ENCODE peak calls at places on chromosomes 11 and 22, in seven cellular contexts. One of them, this sample, is unnamed.

GRCh38 chr11:123183391-123184099 is 11.5 kb downstream of the CLMP start:
- DNase-seq in Karpas-422: no peak
- DNase-seq in A549: no peak
- DNase-seq in GM23338: no peak
- DNase-seq in endothelial cell of umbilical vein: no peak
- DNase-seq in IMR-90: no peak
- DNase-seq in GM23248: peak; percentile 86
- DNase-seq in this sample: peak; percentile 63

GRCh38 chr22:17479129-17479528 is 84.2 kb upstream of the SLC25A18 start:
- DNase-seq in GM23338: no peak
- DNase-seq in A549: no peak
- DNase-seq in GM23248: no peak
- DNase-seq in IMR-90: no peak
- DNase-seq in endothelial cell of umbilical vein: no peak
- DNase-seq in Karpas-422: no peak
- DNase-seq in this sample: no peak

GRCh38 chr22:42437488-42438292 is 5.5 kb upstream of the NFAM1 start:
- DNase-seq in A549: peak; percentile 58
- DNase-seq in GM23248: peak; percentile 61
- DNase-seq in Karpas-422: peak; percentile 91
- DNase-seq in GM23338: peak; percentile 87
- DNase-seq in IMR-90: peak; percentile 18
- DNase-seq in endothelial cell of umbilical vein: peak; percentile 28
- DNase-seq in this sample: peak; percentile 69

GRCh38 chr22:17119481-17120202 is 1.5 kb downstream of the TMEM121B start:
- DNase-seq in GM23338: peak; percentile 80
- DNase-seq in A549: no peak
- DNase-seq in endothelial cell of umbilical vein: no peak
- DNase-seq in Karpas-422: peak; percentile 78
- DNase-seq in GM23248: peak; percentile 24
- DNase-seq in IMR-90: no peak
- DNase-seq in this sample: peak; percentile 3

GRCh38 chr11:43116071-43116470 is 195.7 kb upstream of the API5 start:
- DNase-seq in A549: no peak
- DNase-seq in endothelial cell of umbilical vein: no peak
- DNase-seq in Karpas-422: no peak
- DNase-seq in GM23248: no peak
- DNase-seq in GM23338: no peak
- DNase-seq in IMR-90: no peak
- DNase-seq in this sample: no peak

GRCh38 chr11:83035070-83035854 is 36.4 kb downstream of the RAB30 start:
- DNase-seq in A549: no peak
- DNase-seq in GM23248: peak; percentile 67
- DNase-seq in endothelial cell of umbilical vein: no peak
- DNase-seq in Karpas-422: peak; percentile 90
- DNase-seq in IMR-90: no peak
- DNase-seq in GM23338: no peak
- DNase-seq in this sample: no peak

GRCh38 chr22:48051796-48052620 is 1289.6 kb downstream of the TBC1D22A start:
- DNase-seq in A549: no peak
- DNase-seq in endothelial cell of umbilical vein: no peak
- DNase-seq in IMR-90: no peak
- DNase-seq in Karpas-422: no peak
- DNase-seq in GM23248: no peak
- DNase-seq in GM23338: no peak
- DNase-seq in this sample: no peak

GRCh38 chr22:38422615-38423511 is 32.1 kb downstream of the KCNJ4 start:
- DNase-seq in GM23338: peak; percentile 61
- DNase-seq in IMR-90: no peak
- DNase-seq in GM23248: no peak
- DNase-seq in A549: no peak
- DNase-seq in endothelial cell of umbilical vein: no peak
- DNase-seq in Karpas-422: no peak
- DNase-seq in this sample: no peak

GRCh38 chr11:33027846-33028536 is 11.4 kb upstream of the TCP11L1 start:
- DNase-seq in endothelial cell of umbilical vein: no peak
- DNase-seq in GM23338: no peak
- DNase-seq in GM23248: peak; percentile 43
- DNase-seq in Karpas-422: no peak
- DNase-seq in IMR-90: peak; percentile 62
- DNase-seq in A549: no peak
- DNase-seq in this sample: no peak

GRCh38 chr11:75554258-75555022 is 7.6 kb upstream of the SERPINH1 start:
- DNase-seq in IMR-90: peak; percentile 100
- DNase-seq in A549: no peak
- DNase-seq in endothelial cell of umbilical vein: peak; percentile 99
- DNase-seq in GM23248: peak; percentile 98
- DNase-seq in GM23338: peak; percentile 88
- DNase-seq in Karpas-422: no peak
- DNase-seq in this sample: no peak

GRCh38 chr22:24599514-24599913 is 3.5 kb upstream of the GGT1 start:
- DNase-seq in endothelial cell of umbilical vein: no peak
- DNase-seq in IMR-90: no peak
- DNase-seq in GM23338: peak; percentile 52
- DNase-seq in GM23248: no peak
- DNase-seq in Karpas-422: no peak
- DNase-seq in A549: no peak
- DNase-seq in this sample: no peak

GRCh38 chr22:23012081-23012622 is 58.2 kb upstream of the GNAZ start:
- DNase-seq in GM23248: no peak
- DNase-seq in Karpas-422: no peak
- DNase-seq in A549: no peak
- DNase-seq in GM23338: no peak
- DNase-seq in endothelial cell of umbilical vein: no peak
- DNase-seq in IMR-90: no peak
- DNase-seq in this sample: no peak

GRCh38 chr22:35630387-35630793 is 13.3 kb upstream of the MB start:
- DNase-seq in GM23248: peak; percentile 78
- DNase-seq in GM23338: peak; percentile 39
- DNase-seq in A549: peak; percentile 41
- DNase-seq in endothelial cell of umbilical vein: no peak
- DNase-seq in Karpas-422: peak; percentile 41
- DNase-seq in IMR-90: peak; percentile 63
- DNase-seq in this sample: peak; percentile 68

GRCh38 chr11:15199693-15200092 is 85.0 kb downstream of the INSC start:
- DNase-seq in Karpas-422: no peak
- DNase-seq in endothelial cell of umbilical vein: no peak
- DNase-seq in IMR-90: peak; percentile 71
- DNase-seq in GM23248: peak; percentile 81
- DNase-seq in A549: no peak
- DNase-seq in GM23338: no peak
- DNase-seq in this sample: peak; percentile 53

GRCh38 chr11:131907371-131907770 is 537.0 kb downstream of the NTM start:
- DNase-seq in Karpas-422: no peak
- DNase-seq in endothelial cell of umbilical vein: no peak
- DNase-seq in IMR-90: no peak
- DNase-seq in GM23248: no peak
- DNase-seq in A549: no peak
- DNase-seq in GM23338: no peak
- DNase-seq in this sample: no peak

GRCh38 chr11:30960387-30960992 is 374.3 kb upstream of the MPPED2 start:
- DNase-seq in IMR-90: peak; percentile 47
- DNase-seq in endothelial cell of umbilical vein: peak; percentile 4
- DNase-seq in Karpas-422: peak; percentile 66
- DNase-seq in GM23248: peak; percentile 76
- DNase-seq in GM23338: peak; percentile 73
- DNase-seq in A549: peak; percentile 14
- DNase-seq in this sample: peak; percentile 42

GRCh38 chr22:44403166-44403565 is 90.4 kb upstream of the SHISAL1 start:
- DNase-seq in endothelial cell of umbilical vein: no peak
- DNase-seq in A549: no peak
- DNase-seq in GM23338: no peak
- DNase-seq in GM23248: no peak
- DNase-seq in Karpas-422: no peak
- DNase-seq in IMR-90: no peak
- DNase-seq in this sample: no peak

DNA sequence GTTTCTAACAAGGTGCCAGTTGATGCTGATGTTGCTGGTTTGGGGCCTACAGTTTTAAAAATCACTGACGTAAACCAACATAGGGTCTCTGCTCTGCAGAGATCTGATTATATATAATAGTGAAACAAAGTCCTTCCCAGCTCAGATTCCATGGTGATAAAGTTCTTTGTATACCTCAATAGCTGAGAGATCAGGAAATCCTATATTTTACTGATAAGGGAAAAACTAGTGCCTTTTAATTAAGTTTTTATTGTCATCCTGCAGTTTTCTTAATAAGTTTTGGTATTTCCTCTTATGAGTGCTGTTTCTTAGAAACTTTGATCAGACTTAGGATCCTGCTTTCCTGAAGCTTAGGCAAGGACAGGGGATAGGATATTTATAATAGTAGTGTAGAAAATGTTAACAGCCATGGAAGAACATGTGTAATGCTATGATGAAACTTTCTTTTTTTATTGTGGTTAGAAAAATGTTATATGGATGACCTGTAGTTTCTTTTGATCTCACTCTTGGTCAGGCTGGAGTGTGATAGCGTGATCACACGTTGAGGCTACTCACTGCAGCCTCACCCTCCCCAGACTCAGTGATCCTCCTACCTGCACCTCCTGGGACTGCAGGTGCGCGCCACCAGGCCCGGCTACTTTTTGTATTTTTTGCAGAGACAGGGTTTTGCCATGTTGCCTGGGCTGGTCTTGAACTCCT is 14.1 kb downstream of the CAPRIN1 start:
- DNase-seq in GM23338: peak; percentile 62
- DNase-seq in endothelial cell of umbilical vein: peak; percentile 24
- DNase-seq in Karpas-422: no peak
- DNase-seq in GM23248: peak; percentile 45
- DNase-seq in A549: no peak
- DNase-seq in IMR-90: peak; percentile 59
- DNase-seq in this sample: no peak
- H3K4me2 ChIP-seq in GM23338: no peak overlapping the region
- H3K4me2 ChIP-seq in endothelial cell of umbilical vein: no peak overlapping the region
- H3K4me2 ChIP-seq in Karpas-422: no peak overlapping the region
- H3K4me2 ChIP-seq in GM23248: no peak overlapping the region
- H3K4me2 ChIP-seq in A549: no peak overlapping the region
- H3K4me2 ChIP-seq in IMR-90: no peak overlapping the region
- H3K4me2 ChIP-seq in this sample: no peak overlapping the region

GRCh38 chr22:40764743-40765441 is 54.3 kb downstream of the SLC25A17 start:
- DNase-seq in endothelial cell of umbilical vein: no peak
- DNase-seq in GM23248: peak; percentile 52
- DNase-seq in GM23338: no peak
- DNase-seq in A549: no peak
- DNase-seq in IMR-90: no peak
- DNase-seq in Karpas-422: peak; percentile 67
- DNase-seq in this sample: no peak
- H3K4me2 ChIP-seq in endothelial cell of umbilical vein: no peak overlapping the region
- H3K4me2 ChIP-seq in GM23248: no peak overlapping the region
- H3K4me2 ChIP-seq in GM23338: no peak overlapping the region
- H3K4me2 ChIP-seq in A549: no peak overlapping the region
- H3K4me2 ChIP-seq in IMR-90: no peak overlapping the region
- H3K4me2 ChIP-seq in Karpas-422: peak overlapping the region; percentile 25
- H3K4me2 ChIP-seq in this sample: no peak overlapping the region

GRCh38 chr11:45412033-45412432 is 125.9 kb upstream of the SYT13 start:
- DNase-seq in IMR-90: no peak
- DNase-seq in endothelial cell of umbilical vein: no peak
- DNase-seq in GM23248: no peak
- DNase-seq in GM23338: peak; percentile 67
- DNase-seq in A549: no peak
- DNase-seq in Karpas-422: no peak
- DNase-seq in this sample: no peak
- H3K4me2 ChIP-seq in IMR-90: no peak overlapping the region
- H3K4me2 ChIP-seq in endothelial cell of umbilical vein: no peak overlapping the region
- H3K4me2 ChIP-seq in GM23248: no peak overlapping the region
- H3K4me2 ChIP-seq in GM23338: peak overlapping the region; percentile 85
- H3K4me2 ChIP-seq in A549: no peak overlapping the region
- H3K4me2 ChIP-seq in Karpas-422: no peak overlapping the region
- H3K4me2 ChIP-seq in this sample: no peak overlapping the region

DNA sequence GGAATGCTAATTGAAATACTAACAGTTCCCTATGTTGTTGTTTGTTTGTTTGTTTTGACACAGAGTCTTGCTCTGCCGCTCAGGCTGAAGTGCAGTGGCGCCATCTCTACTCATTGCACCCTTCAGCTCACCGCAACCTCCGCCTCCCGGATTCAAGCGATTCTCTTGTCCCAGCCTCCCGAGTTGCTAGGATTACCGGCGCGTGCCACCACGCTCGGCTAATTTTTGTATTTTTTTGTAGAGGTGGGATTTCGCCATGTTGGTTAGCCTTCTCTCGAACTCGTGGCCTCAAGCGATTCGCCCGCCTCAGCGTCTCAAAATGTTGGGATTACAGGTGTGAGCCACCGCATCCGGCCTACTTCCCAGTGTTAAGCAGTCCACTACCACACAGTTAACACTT is 42.0 kb downstream of the OR4D9 start:
- DNase-seq in A549: no peak
- DNase-seq in IMR-90: no peak
- DNase-seq in GM23338: no peak
- DNase-seq in endothelial cell of umbilical vein: no peak
- DNase-seq in GM23248: no peak
- DNase-seq in Karpas-422: no peak
- DNase-seq in this sample: no peak
- H3K4me2 ChIP-seq in A549: no peak overlapping the region
- H3K4me2 ChIP-seq in IMR-90: no peak overlapping the region
- H3K4me2 ChIP-seq in GM23338: peak overlapping the region; percentile 55
- H3K4me2 ChIP-seq in endothelial cell of umbilical vein: no peak overlapping the region
- H3K4me2 ChIP-seq in GM23248: no peak overlapping the region
- H3K4me2 ChIP-seq in Karpas-422: no peak overlapping the region
- H3K4me2 ChIP-seq in this sample: no peak overlapping the region

DNA sequence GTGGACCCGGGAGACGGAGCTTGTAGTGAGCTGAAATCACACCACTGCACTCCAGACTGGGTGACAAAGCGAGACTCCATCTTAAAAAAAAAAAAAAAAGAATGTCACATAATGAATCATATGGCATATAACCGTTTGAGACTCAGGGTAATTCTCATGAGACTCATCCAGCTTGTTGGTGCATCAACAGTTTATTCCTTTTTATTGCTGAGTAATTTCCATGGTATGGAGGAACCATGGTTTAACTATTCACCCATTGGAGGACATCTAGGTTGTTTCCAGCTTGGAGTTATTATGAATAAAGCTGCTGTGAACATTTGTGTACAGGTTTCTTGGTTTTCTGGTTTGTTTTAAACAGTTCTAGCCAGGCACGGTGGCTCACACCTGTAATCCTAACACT is 25.3 kb downstream of the PPARA start:
- DNase-seq in A549: no peak
- DNase-seq in GM23338: no peak
- DNase-seq in endothelial cell of umbilical vein: no peak
- DNase-seq in Karpas-422: no peak
- DNase-seq in GM23248: peak; percentile 93
- DNase-seq in IMR-90: peak; percentile 86
- DNase-seq in this sample: peak; percentile 79
- H3K4me2 ChIP-seq in A549: no peak overlapping the region
- H3K4me2 ChIP-seq in GM23338: no peak overlapping the region
- H3K4me2 ChIP-seq in endothelial cell of umbilical vein: no peak overlapping the region
- H3K4me2 ChIP-seq in Karpas-422: no peak overlapping the region
- H3K4me2 ChIP-seq in GM23248: peak overlapping the region; percentile 40
- H3K4me2 ChIP-seq in IMR-90: peak overlapping the region; percentile 41
- H3K4me2 ChIP-seq in this sample: peak overlapping the region; percentile 27